ENCODE peak calls at places on chromosomes 3 and 15, in seven cellular contexts. U is transverse colon, C is endothelial cell of umbilical vein, H is suprapubic skin, Q is spleen, I is K562, B is HL-60. X is an unnamed sample.

GRCh38 chr3:127754411-127755304 is 67.7 kb downstream of the MGLL start:
- DNase-seq in U (no peak), C (no peak), H (no peak), Q (peak), I (no peak), B (peak), X (no peak)

GRCh38 chr15:40217166-40217785 is 21.6 kb upstream of the PAK6 start:
- DNase-seq in U (peak), C (peak), H (no peak), Q (no peak), I (peak), B (peak), X (peak)

GRCh38 chr3:177816667-177817208 is 619.5 kb upstream of the TBL1XR1 start:
- DNase-seq in U (no peak), C (peak), H (no peak), Q (no peak), I (no peak), B (no peak), X (peak)

GRCh38 chr15:90178468-90179435 is 22.4 kb upstream of the SEMA4B start:
- DNase-seq in U (no peak), C (no peak), H (no peak), Q (peak), I (no peak), B (peak), X (no peak)

GRCh38 chr3:193970773-193971206 is 165.2 kb upstream of the HES1 start:
- DNase-seq in U (no peak), C (peak), H (no peak), Q (no peak), I (no peak), B (no peak), X (no peak)

GRCh38 chr15:65231306-65231705 is 20.0 kb upstream of the CILP start:
- DNase-seq in U (no peak), C (no peak), H (no peak), Q (no peak), I (peak), B (no peak), X (no peak)

GRCh38 chr15:49863431-49864205 is 242.8 kb downstream of the DTWD1 start:
- DNase-seq in U (no peak), C (no peak), H (no peak), Q (no peak), I (no peak), B (no peak), X (no peak)

GRCh38 chr15:66126057-66126855 is 127.3 kb downstream of the MEGF11 start:
- DNase-seq in U (no peak), C (no peak), H (no peak), Q (no peak), I (no peak), B (no peak), X (no peak)

GRCh38 chr3:14206548-14207177 is 28.0 kb downstream of the LSM3 start:
- DNase-seq in U (no peak), C (no peak), H (no peak), Q (no peak), I (peak), B (no peak), X (no peak)

GRCh38 chr3:183988216-183988790 is 29.4 kb downstream of the ABCC5 start:
- DNase-seq in U (no peak), C (no peak), H (no peak), Q (no peak), I (peak), B (no peak), X (no peak)

GRCh38 chr15:62280625-62281024 is 115.5 kb upstream of the C2CD4B start:
- DNase-seq in U (no peak), C (no peak), H (no peak), Q (no peak), I (no peak), B (no peak), X (no peak)

GRCh38 chr15:98681061-98681460 is 32.7 kb downstream of the IGF1R start:
- DNase-seq in U (no peak), C (no peak), H (no peak), Q (no peak), I (no peak), B (no peak), X (no peak)

GRCh38 chr3:24881239-24881638 is 386.6 kb upstream of the THRB start:
- DNase-seq in U (no peak), C (no peak), H (no peak), Q (no peak), I (no peak), B (no peak), X (no peak)

GRCh38 chr3:67489816-67490215 is 164.6 kb downstream of the SUCLG2 start:
- DNase-seq in U (no peak), C (no peak), H (no peak), Q (no peak), I (no peak), B (no peak), X (no peak)

GRCh38 chr3:6179761-6180160 is 681.2 kb upstream of the GRM7 start:
- DNase-seq in U (no peak), C (no peak), H (no peak), Q (no peak), I (no peak), B (no peak), X (no peak)

GRCh38 chr3:37741644-37742043 is 120.0 kb upstream of the CTDSPL start:
- DNase-seq in U (peak), C (peak), H (no peak), Q (peak), I (peak), B (peak), X (no peak)

GRCh38 chr15:60912984-60913697 is 316.0 kb downstream of the RORA start:
- DNase-seq in U (no peak), C (peak), H (no peak), Q (no peak), I (no peak), B (no peak), X (peak)

GRCh38 chr15:59401810-59402569 is 29.3 kb upstream of the MYO1E start:
- DNase-seq in U (peak), C (no peak), H (no peak), Q (peak), I (no peak), B (no peak), X (no peak)

GRCh38 chr15:65561934-65562333 is 31.7 kb downstream of the HACD3 start:
- DNase-seq in U (no peak), C (no peak), H (no peak), Q (no peak), I (no peak), B (no peak), X (no peak)

GRCh38 chr15:83094592-83094991 is 12.9 kb upstream of the TM6SF1 start:
- DNase-seq in U (no peak), C (no peak), H (no peak), Q (no peak), I (no peak), B (no peak), X (no peak)

GRCh38 chr3:186097663-186098451 is 11.0 kb downstream of the ETV5 start:
- DNase-seq in U (peak), C (peak), H (peak), Q (no peak), I (peak), B (no peak), X (no peak)

GRCh38 chr15:96331141-96331941 is 841 bp downstream of the NR2F2 start:
- DNase-seq in U (no peak), C (peak), H (no peak), Q (no peak), I (peak), B (peak), X (no peak)

GRCh38 chr15:57481038-57481705 is 104.9 kb downstream of the CGNL1 start:
- DNase-seq in U (no peak), C (no peak), H (no peak), Q (no peak), I (no peak), B (no peak), X (no peak)

GRCh38 chr15:51576911-51577500 is 45.6 kb downstream of the DMXL2 start:
- DNase-seq in U (no peak), C (no peak), H (no peak), Q (no peak), I (peak), B (peak), X (no peak)

GRCh38 chr3:14523792-14524191 is 16.4 kb downstream of the GRIP2 start:
- DNase-seq in U (no peak), C (no peak), H (peak), Q (no peak), I (no peak), B (no peak), X (no peak)

GRCh38 chr3:124007186-124007585 is 15.3 kb upstream of the ROPN1 start:
- DNase-seq in U (no peak), C (no peak), H (no peak), Q (no peak), I (no peak), B (peak), X (no peak)

GRCh38 chr15:63349621-63350020 is 32.0 kb downstream of the CA12 start:
- DNase-seq in U (no peak), C (no peak), H (no peak), Q (no peak), I (no peak), B (no peak), X (no peak)

GRCh38 chr15:60423540-60423939 is 25.8 kb upstream of the ANXA2 start:
- DNase-seq in U (no peak), C (peak), H (no peak), Q (no peak), I (peak), B (no peak), X (peak)

GRCh38 chr15:35630570-35630969 is 84.6 kb upstream of the DPH6 start:
- DNase-seq in U (no peak), C (no peak), H (no peak), Q (no peak), I (no peak), B (no peak), X (no peak)

GRCh38 chr3:6739288-6739687 is 121.6 kb upstream of the GRM7 start:
- DNase-seq in U (no peak), C (no peak), H (no peak), Q (no peak), I (no peak), B (no peak), X (no peak)

GRCh38 chr15:27722102-27722501 is 377.0 kb downstream of the OCA2 start:
- DNase-seq in U (no peak), C (no peak), H (no peak), Q (no peak), I (no peak), B (no peak), X (no peak)

GRCh38 chr15:96807361-96807760 is 476.9 kb downstream of the NR2F2 start:
- DNase-seq in U (no peak), C (no peak), H (no peak), Q (no peak), I (no peak), B (no peak), X (no peak)

GRCh38 chr3:53167418-53168174 is 6.6 kb downstream of the PRKCD start:
- DNase-seq in U (no peak), C (no peak), H (no peak), Q (no peak), I (no peak), B (no peak), X (no peak)

GRCh38 chr3:72753495-72753894 is 94.8 kb downstream of the SHQ1 start:
- DNase-seq in U (peak), C (no peak), H (no peak), Q (no peak), I (no peak), B (no peak), X (no peak)

GRCh38 chr3:57797701-57798487 is 41.8 kb downstream of the SLMAP start:
- DNase-seq in U (no peak), C (no peak), H (no peak), Q (no peak), I (no peak), B (no peak), X (no peak)

DNA sequence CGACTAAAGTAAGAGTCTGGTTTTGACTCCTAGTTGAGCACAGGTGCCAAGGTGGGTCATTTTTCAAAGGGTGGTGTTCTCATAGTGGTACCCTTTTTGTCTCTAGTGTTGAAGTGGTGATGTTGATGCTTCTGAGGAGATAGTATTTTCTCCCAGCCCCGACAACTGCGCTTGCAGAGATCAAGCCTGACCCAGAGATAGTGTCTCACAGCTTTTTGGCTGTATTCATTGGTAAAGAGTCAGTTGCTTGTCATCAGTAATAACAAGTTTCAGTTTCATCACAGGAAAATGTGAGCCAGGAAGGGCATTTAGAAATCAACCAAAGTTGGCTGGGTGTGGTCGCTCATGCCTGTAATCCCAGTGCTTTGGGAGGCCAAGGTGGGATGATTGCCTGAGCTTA is 139.3 kb downstream of the NFKBIZ start:
- DNase-seq in U (no peak), C (no peak), H (no peak), Q (no peak), I (no peak), B (no peak), X (no peak)
- H3K4me3 ChIP-seq in U (no peak), C (no peak), H (no peak), Q (no peak), I (no peak), B (no peak), X (no peak)

GRCh38 chr3:191721390-191721801 is 260.4 kb downstream of the PYDC2 start:
- DNase-seq in U (no peak), C (peak), H (no peak), Q (no peak), I (no peak), B (no peak), X (no peak)

GRCh38 chr3:191727338-191727737 is 266.4 kb downstream of the PYDC2 start:
- DNase-seq in U (no peak), C (no peak), H (no peak), Q (no peak), I (no peak), B (no peak), X (no peak)

GRCh38 chr3:191721983-191722382 is 261.0 kb downstream of the PYDC2 start:
- DNase-seq in U (no peak), C (peak), H (no peak), Q (no peak), I (no peak), B (no peak), X (no peak)
- TF ChIP-seq POLR2AphosphoS5 in U (no peak), C (no peak), H (no peak), Q (no peak), I (no peak), B (no peak), X (no peak)

GRCh38 chr3:84943379-84943778 is 15.4 kb upstream of the CADM2 start:
- DNase-seq in U (no peak), C (no peak), H (no peak), Q (no peak), I (no peak), B (no peak), X (no peak)
- TF ChIP-seq CTCF in U (no peak), C (no peak), H (no peak), Q (no peak), I (no peak), B (no peak), X (no peak)

GRCh38 chr3:131216801-131217200 is 164.8 kb upstream of the NUDT16 start:
- DNase-seq in U (no peak), C (peak), H (no peak), Q (no peak), I (peak), B (no peak), X (no peak)
- H3K4me3 ChIP-seq in U (no peak), C (no peak), H (no peak), Q (no peak), I (no peak), B (no peak), X (no peak)

GRCh38 chr15:92889390-92890113 is 10.6 kb upstream of the CHD2 start:
- DNase-seq in U (no peak), C (no peak), H (no peak), Q (no peak), I (no peak), B (no peak), X (no peak)
- TF ChIP-seq POLR2AphosphoS5 in U (no peak), C (no peak), H (no peak), Q (no peak), I (peak), B (no peak), X (no peak)

DNA sequence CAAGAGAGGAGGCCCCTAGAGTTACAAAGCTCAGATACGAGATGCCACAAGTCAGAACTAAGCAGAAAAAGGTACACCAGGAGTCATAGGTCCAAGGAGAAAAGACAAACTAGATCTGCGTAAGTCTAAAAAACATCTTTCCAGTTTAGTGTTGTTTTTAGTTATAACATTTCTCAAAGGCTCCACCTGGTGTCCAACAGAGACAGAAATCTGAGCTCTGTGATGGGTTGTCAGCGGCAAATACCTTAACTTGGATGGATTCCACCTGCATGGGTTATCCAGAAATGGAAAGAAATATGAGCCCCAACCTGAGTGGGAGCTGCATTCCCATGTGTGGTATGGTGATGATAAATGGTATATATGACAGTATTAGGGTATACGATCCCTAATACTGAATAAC is 238.6 kb upstream of the CHRM5 start:
- DNase-seq in U (no peak), C (peak), H (no peak), Q (no peak), I (peak), B (no peak), X (no peak)
- TF ChIP-seq CTCF in U (no peak), C (peak), H (no peak), Q (no peak), I (peak), B (no peak), X (no peak)

GRCh38 chr3:50267280-50267913 is 1.6 kb upstream of the SEMA3B start:
- DNase-seq in U (peak), C (no peak), H (no peak), Q (no peak), I (no peak), B (no peak), X (no peak)
- H3K4me3 ChIP-seq in U (peak), C (no peak), H (peak), Q (peak), I (no peak), B (no peak), X (peak)

GRCh38 chr15:87213646-87214045 is 1042.9 kb downstream of the NTRK3 start:
- DNase-seq in U (no peak), C (no peak), H (no peak), Q (no peak), I (no peak), B (no peak), X (no peak)
- TF ChIP-seq POLR2AphosphoS5 in U (no peak), C (no peak), H (no peak), Q (no peak), I (no peak), B (no peak), X (no peak)

X was measured in breast epithelium.